ENCODE peak calls at places on chromosomes 4 and X, in four cellular contexts. Z is ovary, P is coronary artery, X is fibroblast of lung. V is an unnamed sample.

GRCh38 chr4:4762300-4762699 is 97.2 kb upstream of the MSX1 start:
- DNase-seq in P (no peak), X (no peak), Z (no peak), V (no peak)

GRCh38 chr4:53497446-53498069 is 93.7 kb downstream of the LNX1 start:
- DNase-seq in X (peak), Z (peak), P (no peak), V (no peak)

GRCh38 chr4:128825226-128825625 is 15.7 kb downstream of the JADE1 start:
- DNase-seq in Z (no peak), X (no peak), P (no peak), V (no peak)

GRCh38 chrX:74187211-74187610 is 116.8 kb upstream of the ZCCHC13 start:
- DNase-seq in Z (no peak), X (peak), P (no peak), V (no peak)

GRCh38 chr4:97643179-97643578 is 500.1 kb downstream of the STPG2 start:
- DNase-seq in Z (no peak), X (no peak), P (no peak), V (no peak)

GRCh38 chr4:62560858-62561257 is 1360.7 kb downstream of the ADGRL3 start:
- DNase-seq in X (no peak), P (no peak), Z (no peak), V (no peak)

GRCh38 chr4:140790171-140790570 is 34.0 kb upstream of the TBC1D9 start:
- DNase-seq in X (peak), P (no peak), Z (no peak), V (no peak)

GRCh38 chr4:99458911-99459447 is 23.8 kb upstream of the ADH7 start:
- DNase-seq in X (no peak), P (no peak), Z (no peak), V (no peak)

GRCh38 chr4:3240936-3241522 is 7.9 kb upstream of the MSANTD1 start:
- DNase-seq in P (no peak), X (no peak), Z (no peak), V (no peak)

GRCh38 chr4:110637408-110638131 is 14.7 kb upstream of the PITX2 start:
- DNase-seq in Z (no peak), X (no peak), P (no peak), V (no peak)

GRCh38 chr4:173420821-173421220 is 21.9 kb upstream of the SCRG1 start:
- DNase-seq in Z (no peak), X (no peak), P (no peak), V (no peak)

GRCh38 chr4:47669946-47670345 is 167.9 kb downstream of the CORIN start:
- DNase-seq in X (no peak), Z (no peak), P (no peak), V (no peak)

GRCh38 chrX:153388722-153389459 is 12.3 kb downstream of the PNMA6E start:
- DNase-seq in Z (no peak), X (no peak), P (peak), V (peak)

GRCh38 chrX:38110231-38110630 is 103.9 kb downstream of the SYTL5 start:
- DNase-seq in Z (no peak), P (no peak), X (no peak), V (no peak)

GRCh38 chr4:136219592-136220125 is 1312.6 kb downstream of the PCDH18 start:
- DNase-seq in P (no peak), Z (no peak), X (no peak), V (no peak)

GRCh38 chr4:138927065-138927464 is 88.5 kb upstream of the NOCT start:
- DNase-seq in X (peak), Z (no peak), P (no peak), V (no peak)

GRCh38 chrX:28010875-28011274 is 29.6 kb upstream of the DCAF8L1 start:
- DNase-seq in P (no peak), Z (no peak), X (no peak), V (no peak)

GRCh38 chr4:99816611-99817309 is at the start of gene DAPP1:
- DNase-seq in X (no peak), P (no peak), Z (no peak), V (no peak)

GRCh38 chr4:3863841-3864734 is 97.9 kb downstream of the ADRA2C start:
- DNase-seq in P (no peak), X (no peak), Z (no peak), V (no peak)

GRCh38 chr4:6236816-6237390 is 32.7 kb upstream of the WFS1 start:
- DNase-seq in X (no peak), Z (no peak), P (peak), V (peak)

GRCh38 chr4:145619639-145619996 is 433 bp downstream of the MMAA start:
- DNase-seq in Z (peak), P (no peak), X (peak), V (no peak)

GRCh38 chr4:76982638-76983579 is 33.4 kb downstream of the SEPTIN11 start:
- DNase-seq in P (no peak), X (no peak), Z (no peak), V (no peak)

GRCh38 chr4:183718876-183719275 is 59.8 kb downstream of the TRAPPC11 start:
- DNase-seq in Z (no peak), P (no peak), X (no peak), V (no peak)

GRCh38 chr4:31234494-31234893 is 514.3 kb downstream of the PCDH7 start:
- DNase-seq in X (no peak), P (no peak), Z (no peak), V (no peak)

GRCh38 chrX:24024819-24025740 is 1.9 kb downstream of the KLHL15 start:
- DNase-seq in Z (peak), X (peak), P (peak), V (peak)
- TF ChIP-seq CTCF in Z (no peak), X (peak), P (no peak), V (peak)

DNA sequence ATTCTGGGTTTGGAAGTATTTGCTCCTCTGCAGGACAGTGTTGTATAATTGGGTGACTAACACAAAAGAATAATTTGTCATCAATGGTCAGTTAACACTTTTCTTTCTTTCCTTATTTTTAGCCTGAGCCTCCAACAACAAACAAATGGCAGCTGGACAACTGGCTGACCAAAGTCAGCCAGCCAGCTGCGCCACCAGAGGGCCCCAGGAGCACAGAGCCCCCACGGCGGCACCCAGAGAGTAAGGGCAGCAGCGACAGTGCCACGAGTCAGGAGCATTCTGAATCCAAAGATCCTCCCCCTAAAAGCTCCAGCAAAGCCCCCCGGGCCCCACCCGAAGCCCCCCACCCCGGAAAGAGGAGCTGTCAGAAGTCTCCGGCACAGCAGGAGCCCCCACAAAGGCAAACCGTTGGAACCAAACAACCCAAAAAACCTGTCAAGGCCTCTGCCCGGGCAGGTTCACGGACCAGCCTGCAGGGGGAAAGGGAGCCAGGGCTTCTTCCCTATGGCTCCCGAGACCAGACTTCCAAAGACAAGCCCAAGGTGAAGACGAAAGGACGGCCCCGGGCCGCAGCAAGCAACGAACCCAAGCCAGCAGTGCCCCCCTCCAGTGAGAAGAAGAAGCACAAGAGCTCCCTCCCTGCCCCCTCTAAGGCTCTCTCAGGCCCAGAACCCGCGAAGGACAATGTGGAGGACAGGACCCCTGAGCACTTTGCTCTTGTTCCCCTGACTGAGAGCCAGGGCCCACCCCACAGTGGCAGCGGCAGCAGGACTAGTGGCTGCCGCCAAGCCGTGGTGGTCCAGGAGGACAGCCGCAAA is 106.0 kb downstream of the KLHL8 start:
- DNase-seq in Z (no peak), P (no peak), X (no peak), V (no peak)
- TF ChIP-seq CTCF in Z (no peak), P (no peak), X (no peak), V (no peak)

GRCh38 chr4:112765317-112765989 is 128.5 kb downstream of the LARP7 start:
- DNase-seq in Z (no peak), P (no peak), X (peak), V (no peak)
- TF ChIP-seq CTCF in Z (no peak), P (no peak), X (peak), V (peak)

DNA sequence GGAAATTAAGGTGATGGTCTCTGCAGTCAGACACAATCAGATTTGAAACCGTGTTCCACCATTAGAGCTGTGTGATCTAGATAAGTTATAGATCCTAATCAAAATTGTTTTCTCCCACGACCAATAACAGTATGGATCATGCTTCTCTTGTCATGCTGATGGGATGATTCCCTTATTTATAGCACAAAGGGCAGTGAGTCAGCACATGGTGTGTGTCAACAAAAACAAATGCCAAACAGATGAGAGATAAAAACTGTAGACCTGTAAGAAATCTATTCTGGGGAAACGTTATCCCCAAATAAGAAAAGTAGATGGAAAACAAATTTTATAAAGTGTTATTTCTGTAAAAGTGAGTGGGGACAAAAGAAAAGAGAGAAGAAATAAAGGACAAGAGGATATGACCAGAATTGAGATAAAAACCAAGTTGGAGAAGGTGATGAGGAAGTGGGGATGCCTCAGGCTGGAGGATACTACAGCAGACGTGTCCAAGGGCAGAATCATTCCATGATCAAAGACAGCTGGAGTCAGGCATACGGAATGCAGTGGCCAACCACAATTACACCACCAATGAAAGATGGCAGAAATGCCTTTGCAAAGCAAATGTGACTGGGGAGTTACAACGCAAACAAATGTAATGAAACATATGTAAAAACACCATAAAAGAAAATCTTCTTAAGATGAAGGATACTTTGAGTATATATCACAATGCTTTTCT is 377.8 kb upstream of the PRKX start:
- DNase-seq in X (no peak), Z (no peak), P (no peak), V (no peak)
- TF ChIP-seq CTCF in X (no peak), Z (no peak), P (no peak), V (no peak)

V was measured in osteocyte.